ENCODE peak calls at places on chromosomes 3 and 15, in four cellular contexts. B is HepG2, U is SK-N-SH, T is HCT116. Y is an unnamed sample.
A peak's percentile ranks its signal among the peaks of the same experiment; 100 is the strongest.

GRCh38 chr3:188233320-188233719 is 79.4 kb downstream of the LPP start:
- DNase-seq in U (no peak), B (no peak), T (no peak), Y (no peak)

GRCh38 chr3:71130516-71131384 is 452.8 kb downstream of the FOXP1 start:
- DNase-seq in T (no peak), B (peak; percentile 35), U (no peak), Y (peak; percentile 46)

GRCh38 chr3:167909443-167910287 is 174.1 kb downstream of the SERPINI1 start:
- DNase-seq in U (no peak), B (peak; percentile 11), T (no peak), Y (no peak)

GRCh38 chr15:26804063-26804804 is 31.4 kb upstream of the GABRB3 start:
- DNase-seq in U (no peak), T (no peak), B (no peak), Y (no peak)

GRCh38 chr3:66472313-66473134 is 28.3 kb downstream of the LRIG1 start:
- DNase-seq in U (no peak), B (no peak), T (no peak), Y (no peak)

GRCh38 chr15:98034731-98035130 is 74.2 kb downstream of the ARRDC4 start:
- DNase-seq in U (no peak), T (no peak), B (no peak), Y (no peak)

GRCh38 chr15:39974656-39975230 is 40.8 kb downstream of the EIF2AK4 start:
- DNase-seq in U (no peak), B (no peak), T (no peak), Y (no peak)

GRCh38 chr3:65348596-65348995 is 660.8 kb upstream of the ADAMTS9 start:
- DNase-seq in T (no peak), B (no peak), U (no peak), Y (peak; percentile 85)

GRCh38 chr3:13277130-13277783 is 142.9 kb downstream of the NUP210 start:
- DNase-seq in T (no peak), U (no peak), B (no peak), Y (no peak)

GRCh38 chr3:50525987-50526386 is 22.6 kb upstream of the CACNA2D2 start:
- DNase-seq in T (peak; percentile 22), B (peak; percentile 25), U (no peak), Y (peak; percentile 66)

GRCh38 chr15:62858343-62858742 is 184.2 kb upstream of the TPM1 start:
- DNase-seq in T (no peak), B (peak; percentile 54), U (no peak), Y (no peak)

GRCh38 chr3:124014366-124014942 is 22.5 kb upstream of the ROPN1 start:
- DNase-seq in U (no peak), T (no peak), B (no peak), Y (no peak)

GRCh38 chr15:90629217-90629616 is 87.9 kb upstream of the BLM start:
- DNase-seq in B (no peak), T (no peak), U (no peak), Y (no peak)

GRCh38 chr3:161081675-161082462 is 23.3 kb downstream of the B3GALNT1 start:
- DNase-seq in B (no peak), T (no peak), U (no peak), Y (no peak)

GRCh38 chr15:38536201-38536676 is 28.4 kb downstream of the RASGRP1 start:
- DNase-seq in U (no peak), B (no peak), T (no peak), Y (no peak)

GRCh38 chr15:35020974-35021373 is 32.9 kb upstream of the ZNF770 start:
- DNase-seq in T (no peak), U (no peak), B (no peak), Y (no peak)

GRCh38 chr3:169835533-169835932 is 22.8 kb upstream of the LRRC34 start:
- DNase-seq in B (no peak), U (no peak), T (no peak), Y (no peak)

GRCh38 chr3:99009851-99010250 is 108.4 kb upstream of the DCBLD2 start:
- DNase-seq in B (no peak), U (no peak), T (no peak), Y (no peak)

GRCh38 chr3:60277376-60277800 is 973.9 kb downstream of the FHIT start:
- DNase-seq in U (no peak), T (no peak), B (no peak), Y (no peak)

GRCh38 chr3:194843543-194843942 is 157.9 kb downstream of the FAM43A start:
- DNase-seq in T (no peak), U (no peak), B (no peak), Y (no peak)

GRCh38 chr15:98548172-98548971 is 100.0 kb upstream of the IGF1R start:
- DNase-seq in T (no peak), B (no peak), U (peak; percentile 64), Y (peak; percentile 38)

GRCh38 chr15:89395996-89396395 is 61.4 kb upstream of the POLG start:
- DNase-seq in T (no peak), U (no peak), B (no peak), Y (peak; percentile 45)

GRCh38 chr3:44805960-44806359 is 44.4 kb downstream of the KIF15 start:
- DNase-seq in B (no peak), U (peak; percentile 20), T (no peak), Y (no peak)

GRCh38 chr15:66617137-66618090 is 51.6 kb upstream of the LCTL start:
- DNase-seq in U (no peak), T (no peak), B (peak; percentile 36), Y (no peak)

GRCh38 chr3:46660543-46661523 is 32.6 kb downstream of the ALS2CL start:
- DNase-seq in U (peak; percentile 27), T (no peak), B (no peak), Y (peak; percentile 60)

GRCh38 chr15:60390931-60391501 is 6.8 kb downstream of the ANXA2 start:
- DNase-seq in B (peak; percentile 88), T (peak; percentile 87), U (no peak), Y (no peak)

GRCh38 chr3:110774496-110775265 is 296.9 kb upstream of the NECTIN3 start:
- DNase-seq in U (no peak), B (no peak), T (no peak), Y (no peak)

GRCh38 chr3:2097641-2098191 is 950 bp upstream of the CNTN4 start:
- DNase-seq in T (no peak), B (no peak), U (peak; percentile 39), Y (peak; percentile 31)

GRCh38 chr15:60713096-60714084 is 234.4 kb upstream of the ICE2 start:
- DNase-seq in U (no peak), B (no peak), T (no peak), Y (no peak)

GRCh38 chr3:183385698-183386590 is 42.5 kb downstream of the MCF2L2 start:
- DNase-seq in T (peak; percentile 45), U (peak; percentile 47), B (peak; percentile 47), Y (peak; percentile 88)

DNA sequence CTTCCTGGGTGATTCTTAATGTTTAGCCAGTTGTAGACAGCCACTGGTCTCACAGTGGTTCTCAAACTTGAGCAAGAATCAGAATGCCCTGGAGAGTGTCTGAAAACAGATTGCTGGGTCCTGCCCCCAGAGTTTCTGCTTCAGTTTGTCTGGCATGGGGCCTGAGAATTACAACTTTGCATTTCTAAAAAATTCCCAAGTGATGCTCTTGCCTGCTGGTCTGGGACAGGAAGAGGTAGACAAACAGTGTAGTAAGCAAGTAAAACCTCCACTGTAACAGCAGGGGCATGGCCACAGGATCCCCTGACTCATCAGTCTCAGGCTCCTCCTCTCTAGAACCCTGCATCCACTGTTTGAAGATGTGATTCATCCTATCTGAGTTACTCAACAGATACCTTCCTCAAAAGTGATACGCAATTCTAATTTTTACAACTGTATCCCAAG is 36.5 kb downstream of the DZIP1L start:
- DNase-seq in U (no peak), T (peak; percentile 27), B (peak; percentile 32), Y (no peak)
- TF ChIP-seq JUND in U (peak; percentile 87), T (peak; percentile 58), B (no peak), Y (no peak)

GRCh38 chr15:71296032-71296686 is 180.9 kb downstream of the THSD4 start:
- DNase-seq in B (no peak), U (no peak), T (peak; percentile 91), Y (peak; percentile 73)

GRCh38 chr15:71295242-71296031 is 180.2 kb downstream of the THSD4 start:
- DNase-seq in T (peak; percentile 100), B (peak; percentile 12), U (no peak), Y (peak; percentile 62)

GRCh38 chr15:71291723-71292122 is 176.5 kb downstream of the THSD4 start:
- DNase-seq in B (no peak), T (no peak), U (no peak), Y (no peak)

GRCh38 chr15:71294251-71294635 is 179.0 kb downstream of the THSD4 start:
- DNase-seq in T (no peak), B (no peak), U (no peak), Y (no peak)

DNA sequence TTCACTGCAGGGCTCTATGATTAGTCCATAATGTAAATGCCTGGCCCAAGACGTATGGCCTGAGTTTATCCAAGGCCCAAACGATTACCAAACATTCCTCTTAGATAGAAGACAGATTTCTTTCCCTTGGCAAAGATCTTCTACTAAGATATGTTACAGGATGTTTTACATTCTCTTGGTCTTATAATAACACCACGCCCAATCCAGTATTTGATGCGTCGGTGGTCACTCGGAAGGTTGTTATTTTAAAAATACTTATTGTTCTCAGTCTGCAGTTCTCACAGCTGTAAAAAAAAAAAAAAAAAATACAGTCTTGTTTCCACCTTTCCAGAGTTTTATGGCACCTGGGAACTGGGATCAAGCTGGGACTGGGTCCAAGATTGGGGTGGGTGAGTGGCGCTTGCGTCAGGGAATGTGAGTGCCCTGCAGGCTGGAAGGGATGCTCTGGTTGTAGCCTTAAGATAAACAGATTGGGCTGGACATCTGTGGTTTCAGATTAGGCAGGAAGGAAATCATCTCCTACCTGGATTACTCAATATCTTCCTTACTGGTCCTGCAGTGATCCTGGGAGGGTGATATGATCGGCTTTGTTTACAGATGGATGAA is 179.5 kb downstream of the THSD4 start:
- DNase-seq in U (no peak), B (no peak), T (peak; percentile 84), Y (peak; percentile 16)
- TF ChIP-seq JUND in U (peak; percentile 52), B (no peak), T (no peak), Y (no peak)

GRCh38 chr3:149659173-149659468 is 1.3 kb upstream of the WWTR1 start:
- DNase-seq in U (no peak), B (no peak), T (no peak), Y (no peak)

GRCh38 chr3:149660462-149660861 is 2.6 kb upstream of the WWTR1 start:
- DNase-seq in U (no peak), T (no peak), B (no peak), Y (no peak)

GRCh38 chr3:149662240-149662887 is 4.5 kb upstream of the WWTR1 start:
- DNase-seq in T (no peak), U (no peak), B (no peak), Y (no peak)

GRCh38 chr3:149667576-149667975 is 9.8 kb upstream of the WWTR1 start:
- DNase-seq in T (no peak), U (no peak), B (no peak), Y (no peak)

GRCh38 chr3:149663966-149664365 is 6.1 kb upstream of the WWTR1 start:
- DNase-seq in B (no peak), U (no peak), T (no peak), Y (no peak)
- TF ChIP-seq JUND in B (no peak), U (no peak), T (no peak), Y (no peak)

DNA sequence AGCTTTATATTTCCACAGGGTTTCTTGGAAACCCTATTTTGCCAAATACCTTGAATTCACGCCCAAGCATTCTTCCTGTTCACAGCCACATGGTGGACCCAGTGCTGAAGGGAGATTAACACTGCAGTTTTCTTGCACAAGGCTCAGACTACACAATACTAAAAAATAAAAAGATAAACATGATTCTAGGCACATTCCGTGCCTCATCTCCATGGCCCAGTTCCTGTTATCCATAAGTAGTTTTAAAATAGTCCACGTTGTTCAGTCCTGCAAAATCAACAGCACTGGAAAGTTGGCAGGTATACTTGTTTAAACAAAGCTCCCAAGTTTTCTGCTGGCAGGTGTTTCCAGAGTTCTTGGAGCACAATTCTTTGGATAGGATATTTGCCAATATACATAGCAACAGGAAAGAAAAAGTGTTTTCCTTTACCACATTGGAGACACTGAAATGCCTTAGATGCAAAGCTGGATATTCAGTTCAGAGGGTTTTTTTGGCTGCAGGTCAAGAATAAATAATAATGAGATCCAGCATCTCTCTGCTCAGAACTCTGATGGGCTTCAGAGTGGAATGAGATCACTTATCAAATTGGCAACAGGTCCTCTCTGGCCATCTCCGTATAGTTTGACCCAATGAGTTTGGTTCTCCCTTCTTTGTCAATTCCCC is 88.1 kb upstream of the TGFBR2 start:
- DNase-seq in T (no peak), U (no peak), B (peak; percentile 68), Y (no peak)
- TF ChIP-seq JUND in T (no peak), U (no peak), B (no peak), Y (no peak)

Y was measured in T47D.